ENCODE peak calls at places on chromosomes 4 and X, in seven cellular contexts. J is choroid plexus epithelial cell, S is GM23338, D is PC-9, G is B cell, B is mesothelial cell of epicardium, V is GM12865. R is an unnamed sample.

GRCh38 chr4:84497835-84498202 is 1.3 kb downstream of the NKX6-1 start:
- DNase-seq in J (no peak), S (no peak), D (no peak), G (no peak), B (no peak), V (no peak), R (no peak)

GRCh38 chrX:77003956-77004355 is 443.2 kb upstream of the FGF16 start:
- DNase-seq in J (no peak), S (no peak), D (no peak), G (no peak), B (no peak), V (peak), R (no peak)

GRCh38 chrX:106862972-106863688 is 40.0 kb downstream of the RIPPLY1 start:
- DNase-seq in J (peak), S (peak), D (peak), G (peak), B (no peak), V (peak), R (peak)

GRCh38 chr4:158903079-158903456 is 134.2 kb downstream of the FNIP2 start:
- DNase-seq in J (no peak), S (no peak), D (no peak), G (no peak), B (no peak), V (no peak), R (no peak)

GRCh38 chr4:140004580-140005314 is 149.2 kb downstream of the MAML3 start:
- DNase-seq in J (peak), S (peak), D (no peak), G (no peak), B (no peak), V (no peak), R (no peak)

GRCh38 chrX:153361781-153362397 is 27.9 kb downstream of the ZNF275 start:
- DNase-seq in J (no peak), S (no peak), D (no peak), G (no peak), B (no peak), V (no peak), R (no peak)

GRCh38 chr4:74042681-74043080 is 4.2 kb upstream of the CXCL3 start:
- DNase-seq in J (no peak), S (peak), D (no peak), G (no peak), B (no peak), V (no peak), R (no peak)

GRCh38 chrX:129653181-129653984 is 1.4 kb downstream of the APLN start:
- DNase-seq in J (no peak), S (no peak), D (no peak), G (peak), B (no peak), V (no peak), R (no peak)

GRCh38 chr4:336099-336892 is 1.3 kb upstream of the ZNF141 start:
- DNase-seq in J (peak), S (peak), D (no peak), G (peak), B (peak), V (peak), R (peak)

GRCh38 chrX:4708970-4709760 is 995.7 kb upstream of the PRKX start:
- DNase-seq in J (no peak), S (no peak), D (no peak), G (no peak), B (no peak), V (no peak), R (no peak)

GRCh38 chr4:900721-901120 is 31.4 kb downstream of the GAK start:
- DNase-seq in J (no peak), S (no peak), D (no peak), G (no peak), B (no peak), V (no peak), R (no peak)

GRCh38 chr4:78432896-78433295 is 118.7 kb upstream of the ANXA3 start:
- DNase-seq in J (peak), S (no peak), D (no peak), G (no peak), B (no peak), V (no peak), R (no peak)

GRCh38 chrX:69025802-69026301 is 139.4 kb downstream of the PJA1 start:
- DNase-seq in J (peak), S (no peak), D (no peak), G (no peak), B (no peak), V (no peak), R (no peak)

GRCh38 chrX:108250654-108251579 is 159.3 kb downstream of the ATG4A start:
- DNase-seq in J (no peak), S (no peak), D (no peak), G (no peak), B (no peak), V (no peak), R (no peak)

GRCh38 chrX:82237328-82237727 is 1035.4 kb downstream of the SH3BGRL start:
- DNase-seq in J (no peak), S (no peak), D (no peak), G (no peak), B (no peak), V (no peak), R (no peak)

GRCh38 chrX:14015941-14016340 is 13.8 kb downstream of the GEMIN8 start:
- DNase-seq in J (peak), S (no peak), D (no peak), G (no peak), B (no peak), V (no peak), R (no peak)

GRCh38 chr4:143700060-143700419 is 435 bp downstream of the FREM3 start:
- DNase-seq in J (peak), S (peak), D (no peak), G (peak), B (peak), V (no peak), R (peak)

DNA sequence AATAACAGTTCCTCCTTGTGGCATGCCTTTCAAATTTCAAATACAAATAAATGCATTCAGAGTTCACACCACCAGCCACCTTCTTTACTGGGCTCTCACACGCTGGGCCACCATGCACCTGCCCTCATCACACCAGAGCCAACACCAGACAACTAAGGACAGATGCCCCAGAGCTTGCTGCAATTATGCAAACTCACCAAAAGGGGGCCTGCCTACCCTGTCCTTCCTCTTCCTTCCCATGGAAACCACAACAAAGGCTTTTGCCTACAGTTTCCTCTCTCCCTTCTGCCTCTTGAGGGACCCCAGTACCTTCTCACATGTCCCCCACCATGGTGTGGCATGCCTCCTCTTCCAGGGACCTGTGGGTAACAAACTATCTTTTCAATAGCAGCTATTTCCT is 1333.9 kb upstream of the TENM3 start:
- DNase-seq in J (peak), S (peak), D (no peak), G (no peak), B (no peak), V (peak), R (no peak)
- TF ChIP-seq CTCF in J (peak), S (peak), D (no peak), G (no peak), B (no peak), V (peak), R (peak)

GRCh38 chr4:25439913-25440477 is 62.9 kb downstream of the ANAPC4 start:
- DNase-seq in J (peak), S (peak), D (peak), G (peak), B (no peak), V (peak), R (peak)
- TF ChIP-seq CTCF in J (peak), S (peak), D (peak), G (peak), B (peak), V (peak), R (peak)

DNA sequence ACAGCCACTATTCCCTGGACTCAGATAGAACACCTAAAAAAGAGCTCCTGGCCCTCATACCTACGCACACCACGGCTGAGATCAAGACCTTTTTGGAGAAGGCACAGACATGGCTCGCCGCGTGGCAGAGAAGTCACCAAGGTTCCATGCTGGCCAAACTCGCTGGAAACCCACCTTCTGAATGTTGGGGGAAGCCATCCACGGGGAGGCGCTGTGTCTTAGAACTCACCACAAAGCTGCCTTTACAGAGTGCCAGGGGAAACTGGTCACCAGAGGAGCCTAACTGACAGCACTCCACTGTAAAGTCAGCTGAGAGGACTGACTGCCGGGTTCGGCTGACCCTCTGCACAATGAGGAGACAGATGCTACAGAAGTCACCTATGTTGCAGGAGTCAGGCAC is 97.9 kb downstream of the NEUROG2 start:
- DNase-seq in J (no peak), S (peak), D (no peak), G (no peak), B (no peak), V (peak), R (no peak)
- TF ChIP-seq CTCF in J (no peak), S (peak), D (no peak), G (no peak), B (no peak), V (no peak), R (no peak)

GRCh38 chr4:72305620-72306019 is 263.4 kb downstream of the ADAMTS3 start:
- DNase-seq in J (no peak), S (no peak), D (no peak), G (no peak), B (no peak), V (no peak), R (no peak)

GRCh38 chr4:72300126-72300525 is 268.3 kb downstream of the NPFFR2 start:
- DNase-seq in J (no peak), S (no peak), D (no peak), G (no peak), B (no peak), V (no peak), R (no peak)

GRCh38 chr4:72305080-72305479 is 263.9 kb downstream of the ADAMTS3 start:
- DNase-seq in J (no peak), S (no peak), D (no peak), G (no peak), B (no peak), V (no peak), R (no peak)

GRCh38 chr4:72301759-72302158 is 267.3 kb downstream of the ADAMTS3 start:
- DNase-seq in J (no peak), S (no peak), D (no peak), G (no peak), B (no peak), V (no peak), R (no peak)

DNA sequence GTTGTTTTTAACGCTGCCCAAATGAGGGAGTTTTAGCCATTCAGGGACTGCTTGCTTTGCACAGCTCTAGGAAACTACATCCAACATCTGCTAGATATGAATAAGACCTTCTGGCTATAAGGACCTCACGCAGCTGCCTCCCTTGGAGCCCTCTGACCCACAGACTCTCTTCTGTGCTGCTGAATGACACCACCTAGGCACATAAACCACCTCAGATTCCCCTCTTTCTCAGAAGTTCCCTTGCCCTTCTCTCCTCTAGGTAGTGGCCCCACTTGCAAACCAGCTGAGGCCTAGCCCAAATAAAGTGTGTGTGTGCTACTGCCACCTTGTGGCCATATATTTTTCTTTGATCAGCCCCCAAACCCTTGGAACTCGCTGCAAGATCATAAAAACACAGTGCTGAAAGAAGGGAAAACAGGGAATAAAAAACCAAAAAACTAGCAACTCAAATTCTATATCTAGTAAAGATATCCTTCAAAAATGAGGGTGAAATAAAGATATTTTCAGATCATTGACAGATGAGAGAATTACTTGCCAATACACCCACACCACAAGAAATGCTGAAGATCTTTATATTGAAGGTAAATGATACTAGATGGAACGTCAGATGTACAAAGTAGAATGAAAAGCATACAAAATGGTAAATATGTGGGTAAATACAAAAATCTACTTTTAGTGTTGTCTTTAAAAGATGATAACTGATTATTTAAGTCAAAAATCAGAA is 265.9 kb downstream of the ADAMTS3 start:
- DNase-seq in J (peak), S (peak), D (peak), G (peak), B (no peak), V (peak), R (peak)
- TF ChIP-seq CTCF in J (peak), S (peak), D (peak), G (peak), B (peak), V (peak), R (peak)

GRCh38 chr4:124429746-124430250 is 282.7 kb downstream of the ANKRD50 start:
- DNase-seq in J (peak), S (no peak), D (no peak), G (no peak), B (no peak), V (no peak), R (no peak)
- TF ChIP-seq CTCF in J (peak), S (peak), D (no peak), G (no peak), B (no peak), V (no peak), R (no peak)

GRCh38 chr4:4860803-4861591 is 1.5 kb downstream of the MSX1 start:
- DNase-seq in J (no peak), S (peak), D (no peak), G (peak), B (no peak), V (no peak), R (no peak)
- TF ChIP-seq CTCF in J (peak), S (no peak), D (no peak), G (no peak), B (no peak), V (no peak), R (no peak)